ENCODE peak calls at places on chromosomes 1 and 21, in seven cellular contexts. U is progenitor cell of endocrine pancreas; N is T follicular helper cell; V is activated effector memory CD4-positive, alpha-beta T cell treated with anti-CD3 and anti-CD28 coated beads, Interleukin-2, amount 50 U/mL, for 16 hours; W is body of pancreas; X is RWPE1; I is RCC 7860. F is an unnamed sample.
A peak's percentile ranks its signal among the peaks of the same experiment; 100 is the strongest.

GRCh38 chr1:35577071-35577998 is 4.2 kb downstream of the TFAP2E start:
- DNase-seq in V (peak; percentile 84), N (no peak), W (no peak), X (no peak), I (no peak), U (no peak), F (no peak)

GRCh38 chr1:6619045-6619444 is 5.5 kb downstream of the PHF13 start:
- DNase-seq in N (no peak), U (no peak), I (no peak), W (no peak), X (no peak), V (no peak), F (no peak)

GRCh38 chr1:173903827-173904226 is 13.3 kb downstream of the SERPINC1 start:
- DNase-seq in U (no peak), I (no peak), N (no peak), X (no peak), W (no peak), V (no peak), F (no peak)

GRCh38 chr21:31732538-31732864 is 583 bp upstream of the SCAF4 start:
- DNase-seq in W (no peak), X (no peak), N (no peak), U (no peak), I (no peak), V (no peak), F (no peak)

GRCh38 chr1:21562896-21563295 is 53.7 kb downstream of the ALPL start:
- DNase-seq in N (no peak), W (no peak), V (no peak), I (no peak), X (no peak), U (no peak), F (no peak)

GRCh38 chr1:151259351-151259750 is 4.8 kb downstream of the PSMD4 start:
- DNase-seq in N (no peak), U (no peak), W (no peak), X (no peak), I (no peak), V (no peak), F (no peak)

GRCh38 chr1:12405325-12406217 is 175.7 kb downstream of the VPS13D start:
- DNase-seq in I (no peak), X (no peak), U (no peak), W (peak; percentile 44), N (no peak), V (no peak), F (peak; percentile 23)

GRCh38 chr1:231218078-231218477 is 22.9 kb upstream of the GNPAT start:
- DNase-seq in N (no peak), X (no peak), U (no peak), I (no peak), W (no peak), V (no peak), F (no peak)

GRCh38 chr1:42282024-42282579 is 52.9 kb downstream of the FOXJ3 start:
- DNase-seq in U (no peak), W (no peak), V (no peak), N (no peak), X (no peak), I (no peak), F (no peak)

GRCh38 chr1:212366901-212367300 is 47.8 kb downstream of the PACC1 start:
- DNase-seq in I (no peak), V (no peak), W (no peak), X (no peak), U (no peak), N (no peak), F (no peak)

GRCh38 chr21:46122758-46123683 is 25.1 kb downstream of the COL6A2 start:
- DNase-seq in N (no peak), U (no peak), V (no peak), W (no peak), I (no peak), X (no peak), F (no peak)

GRCh38 chr1:35915693-35916092 is 15.2 kb upstream of the AGO3 start:
- DNase-seq in N (no peak), V (no peak), I (no peak), U (no peak), X (no peak), W (no peak), F (no peak)